ENCODE peak calls at places on chromosomes 5 and 9, in nine cellular contexts. One of them, this sample, is unnamed.

GRCh38 chr9:6959275-6960000 is 201.7 kb downstream of the KDM4C start:
- DNase-seq in stimulated activated CD4-positive, alpha-beta T cell treated with anti-CD3 and anti-CD28 coated beads, Interleukin-1b, Interleukin-23, amount 100 ng/mL, for 24 hours: no peak
- DNase-seq in type B pancreatic cell: no peak
- DNase-seq in mucosa of gallbladder: no peak
- DNase-seq in HT1080: no peak
- DNase-seq in cardiac septum: no peak
- DNase-seq in tibial nerve: no peak
- DNase-seq in glomerular endothelial cell: no peak
- DNase-seq in activated CD4-positive, alpha-beta T cell treated with anti-CD3 and anti-CD28 coated beads, Interleukin-2, amount 10 ng/mL, durations not matched to agents 7 days and 5 days: no peak
- DNase-seq in this sample: no peak

GRCh38 chr5:175572922-175573321 is 84.9 kb upstream of the HRH2 start:
- DNase-seq in HT1080: peak; percentile 85
- DNase-seq in activated CD4-positive, alpha-beta T cell treated with anti-CD3 and anti-CD28 coated beads, Interleukin-2, amount 10 ng/mL, durations not matched to agents 7 days and 5 days: no peak
- DNase-seq in cardiac septum: no peak
- DNase-seq in stimulated activated CD4-positive, alpha-beta T cell treated with anti-CD3 and anti-CD28 coated beads, Interleukin-1b, Interleukin-23, amount 100 ng/mL, for 24 hours: no peak
- DNase-seq in tibial nerve: no peak
- DNase-seq in glomerular endothelial cell: no peak
- DNase-seq in mucosa of gallbladder: no peak
- DNase-seq in type B pancreatic cell: no peak
- DNase-seq in this sample: no peak

GRCh38 chr9:78973906-78974305 is 597.9 kb upstream of the TLE4 start:
- DNase-seq in type B pancreatic cell: no peak
- DNase-seq in activated CD4-positive, alpha-beta T cell treated with anti-CD3 and anti-CD28 coated beads, Interleukin-2, amount 10 ng/mL, durations not matched to agents 7 days and 5 days: no peak
- DNase-seq in glomerular endothelial cell: no peak
- DNase-seq in tibial nerve: no peak
- DNase-seq in stimulated activated CD4-positive, alpha-beta T cell treated with anti-CD3 and anti-CD28 coated beads, Interleukin-1b, Interleukin-23, amount 100 ng/mL, for 24 hours: no peak
- DNase-seq in mucosa of gallbladder: no peak
- DNase-seq in cardiac septum: no peak
- DNase-seq in HT1080: peak; percentile 63
- DNase-seq in this sample: no peak

GRCh38 chr9:1994180-1994579 is 21.0 kb upstream of the SMARCA2 start:
- DNase-seq in HT1080: no peak
- DNase-seq in stimulated activated CD4-positive, alpha-beta T cell treated with anti-CD3 and anti-CD28 coated beads, Interleukin-1b, Interleukin-23, amount 100 ng/mL, for 24 hours: no peak
- DNase-seq in tibial nerve: no peak
- DNase-seq in glomerular endothelial cell: no peak
- DNase-seq in type B pancreatic cell: no peak
- DNase-seq in cardiac septum: no peak
- DNase-seq in mucosa of gallbladder: no peak
- DNase-seq in activated CD4-positive, alpha-beta T cell treated with anti-CD3 and anti-CD28 coated beads, Interleukin-2, amount 10 ng/mL, durations not matched to agents 7 days and 5 days: no peak
- DNase-seq in this sample: no peak

GRCh38 chr9:87115790-87116189 is 168.5 kb upstream of the GAS1 start:
- DNase-seq in cardiac septum: no peak
- DNase-seq in stimulated activated CD4-positive, alpha-beta T cell treated with anti-CD3 and anti-CD28 coated beads, Interleukin-1b, Interleukin-23, amount 100 ng/mL, for 24 hours: no peak
- DNase-seq in glomerular endothelial cell: no peak
- DNase-seq in HT1080: no peak
- DNase-seq in activated CD4-positive, alpha-beta T cell treated with anti-CD3 and anti-CD28 coated beads, Interleukin-2, amount 10 ng/mL, durations not matched to agents 7 days and 5 days: no peak
- DNase-seq in type B pancreatic cell: no peak
- DNase-seq in tibial nerve: no peak
- DNase-seq in mucosa of gallbladder: no peak
- DNase-seq in this sample: no peak

GRCh38 chr9:97880336-97880735 is 27.3 kb downstream of the FOXE1 start:
- DNase-seq in tibial nerve: no peak
- DNase-seq in type B pancreatic cell: no peak
- DNase-seq in mucosa of gallbladder: no peak
- DNase-seq in stimulated activated CD4-positive, alpha-beta T cell treated with anti-CD3 and anti-CD28 coated beads, Interleukin-1b, Interleukin-23, amount 100 ng/mL, for 24 hours: no peak
- DNase-seq in activated CD4-positive, alpha-beta T cell treated with anti-CD3 and anti-CD28 coated beads, Interleukin-2, amount 10 ng/mL, durations not matched to agents 7 days and 5 days: no peak
- DNase-seq in glomerular endothelial cell: no peak
- DNase-seq in cardiac septum: no peak
- DNase-seq in HT1080: no peak
- DNase-seq in this sample: no peak

GRCh38 chr5:177226882-177227281 is 76.6 kb downstream of the RAB24 start:
- DNase-seq in activated CD4-positive, alpha-beta T cell treated with anti-CD3 and anti-CD28 coated beads, Interleukin-2, amount 10 ng/mL, durations not matched to agents 7 days and 5 days: no peak
- DNase-seq in HT1080: no peak
- DNase-seq in stimulated activated CD4-positive, alpha-beta T cell treated with anti-CD3 and anti-CD28 coated beads, Interleukin-1b, Interleukin-23, amount 100 ng/mL, for 24 hours: no peak
- DNase-seq in glomerular endothelial cell: no peak
- DNase-seq in tibial nerve: no peak
- DNase-seq in cardiac septum: no peak
- DNase-seq in mucosa of gallbladder: no peak
- DNase-seq in type B pancreatic cell: no peak
- DNase-seq in this sample: no peak

GRCh38 chr9:87198716-87199115 is 251.4 kb upstream of the GAS1 start:
- DNase-seq in cardiac septum: no peak
- DNase-seq in glomerular endothelial cell: no peak
- DNase-seq in activated CD4-positive, alpha-beta T cell treated with anti-CD3 and anti-CD28 coated beads, Interleukin-2, amount 10 ng/mL, durations not matched to agents 7 days and 5 days: no peak
- DNase-seq in HT1080: no peak
- DNase-seq in mucosa of gallbladder: no peak
- DNase-seq in type B pancreatic cell: no peak
- DNase-seq in tibial nerve: no peak
- DNase-seq in stimulated activated CD4-positive, alpha-beta T cell treated with anti-CD3 and anti-CD28 coated beads, Interleukin-1b, Interleukin-23, amount 100 ng/mL, for 24 hours: no peak
- DNase-seq in this sample: no peak

GRCh38 chr9:136105398-136106135 is 10.5 kb upstream of the NACC2 start:
- DNase-seq in stimulated activated CD4-positive, alpha-beta T cell treated with anti-CD3 and anti-CD28 coated beads, Interleukin-1b, Interleukin-23, amount 100 ng/mL, for 24 hours: no peak
- DNase-seq in tibial nerve: no peak
- DNase-seq in HT1080: peak; percentile 38
- DNase-seq in activated CD4-positive, alpha-beta T cell treated with anti-CD3 and anti-CD28 coated beads, Interleukin-2, amount 10 ng/mL, durations not matched to agents 7 days and 5 days: no peak
- DNase-seq in cardiac septum: no peak
- DNase-seq in type B pancreatic cell: no peak
- DNase-seq in glomerular endothelial cell: no peak
- DNase-seq in mucosa of gallbladder: no peak
- DNase-seq in this sample: no peak

GRCh38 chr9:38367898-38368297 is 24.6 kb upstream of the ALDH1B1 start:
- DNase-seq in type B pancreatic cell: no peak
- DNase-seq in tibial nerve: no peak
- DNase-seq in cardiac septum: no peak
- DNase-seq in activated CD4-positive, alpha-beta T cell treated with anti-CD3 and anti-CD28 coated beads, Interleukin-2, amount 10 ng/mL, durations not matched to agents 7 days and 5 days: no peak
- DNase-seq in stimulated activated CD4-positive, alpha-beta T cell treated with anti-CD3 and anti-CD28 coated beads, Interleukin-1b, Interleukin-23, amount 100 ng/mL, for 24 hours: no peak
- DNase-seq in HT1080: no peak
- DNase-seq in glomerular endothelial cell: no peak
- DNase-seq in mucosa of gallbladder: no peak
- DNase-seq in this sample: no peak

GRCh38 chr9:91028166-91028827 is 226.7 kb downstream of the SYK start:
- DNase-seq in cardiac septum: no peak
- DNase-seq in HT1080: no peak
- DNase-seq in glomerular endothelial cell: no peak
- DNase-seq in mucosa of gallbladder: no peak
- DNase-seq in tibial nerve: no peak
- DNase-seq in type B pancreatic cell: no peak
- DNase-seq in activated CD4-positive, alpha-beta T cell treated with anti-CD3 and anti-CD28 coated beads, Interleukin-2, amount 10 ng/mL, durations not matched to agents 7 days and 5 days: no peak
- DNase-seq in stimulated activated CD4-positive, alpha-beta T cell treated with anti-CD3 and anti-CD28 coated beads, Interleukin-1b, Interleukin-23, amount 100 ng/mL, for 24 hours: no peak
- DNase-seq in this sample: no peak

GRCh38 chr9:94692601-94693000 is 33.9 kb upstream of the AOPEP start:
- DNase-seq in tibial nerve: no peak
- DNase-seq in type B pancreatic cell: no peak
- DNase-seq in stimulated activated CD4-positive, alpha-beta T cell treated with anti-CD3 and anti-CD28 coated beads, Interleukin-1b, Interleukin-23, amount 100 ng/mL, for 24 hours: no peak
- DNase-seq in mucosa of gallbladder: no peak
- DNase-seq in glomerular endothelial cell: no peak
- DNase-seq in activated CD4-positive, alpha-beta T cell treated with anti-CD3 and anti-CD28 coated beads, Interleukin-2, amount 10 ng/mL, durations not matched to agents 7 days and 5 days: no peak
- DNase-seq in cardiac septum: no peak
- DNase-seq in HT1080: no peak
- DNase-seq in this sample: no peak

This sample was measured in CD4-positive, CD25-positive, alpha-beta regulatory T cell.